ENCODE peak calls at places on chromosomes 13 and 19, in six cellular contexts. G is foreskin fibroblast, B is body of pancreas, Q is Peyer's patch, M is left ventricle myocardium inferior, K is iPS DF 6.9. D is an unnamed sample.

GRCh38 chr19:15330801-15331418 is 1.4 kb downstream of the BRD4 start:
- DNase-seq in G (peak; percentile 78), B (peak; percentile 37), Q (no peak), M (no peak), K (no peak), D (no peak)

GRCh38 chr13:37417042-37417441 is 181.5 kb downstream of the POSTN start:
- DNase-seq in G (no peak), B (no peak), Q (no peak), M (no peak), K (no peak), D (no peak)

GRCh38 chr13:40781717-40782116 is 7.7 kb upstream of the SLC25A15 start:
- DNase-seq in G (no peak), B (no peak), Q (no peak), M (no peak), K (no peak), D (no peak)

GRCh38 chr19:46659151-46660007 is 1.6 kb downstream of the DACT3 start:
- DNase-seq in G (peak; percentile 60), B (peak; percentile 10), Q (no peak), M (no peak), K (no peak), D (no peak)

GRCh38 chr19:45146251-45146650 is 14.5 kb downstream of the NKPD1 start:
- DNase-seq in G (no peak), B (no peak), Q (no peak), M (no peak), K (no peak), D (no peak)

GRCh38 chr19:48556163-48556562 is 4.2 kb downstream of the SULT2B1 start:
- DNase-seq in G (peak; percentile 82), B (no peak), Q (no peak), M (no peak), K (no peak), D (no peak)

GRCh38 chr19:46192990-46193650 is 36.4 kb upstream of the IGFL1 start:
- DNase-seq in G (peak; percentile 83), B (no peak), Q (peak; percentile 27), M (no peak), K (no peak), D (no peak)

GRCh38 chr19:46731584-46731983 is 14.3 kb upstream of the FKRP start:
- DNase-seq in G (no peak), B (no peak), Q (no peak), M (no peak), K (no peak), D (no peak)

GRCh38 chr13:74036373-74036772 is 97.8 kb downstream of the KLF12 start:
- DNase-seq in G (no peak), B (no peak), Q (no peak), M (no peak), K (peak; percentile 54), D (no peak)

GRCh38 chr13:109782823-109783411 is 3.5 kb downstream of the IRS2 start:
- DNase-seq in G (no peak), B (no peak), Q (no peak), M (no peak), K (no peak), D (no peak)

GRCh38 chr13:109780880-109781383 is 5.5 kb downstream of the IRS2 start:
- DNase-seq in G (no peak), B (no peak), Q (no peak), M (no peak), K (no peak), D (no peak)

GRCh38 chr13:109779876-109780516 is 6.4 kb downstream of the IRS2 start:
- DNase-seq in G (peak; percentile 33), B (no peak), Q (no peak), M (no peak), K (no peak), D (no peak)

GRCh38 chr13:109782066-109782822 is 4.1 kb downstream of the IRS2 start:
- DNase-seq in G (peak; percentile 33), B (no peak), Q (no peak), M (no peak), K (no peak), D (no peak)

GRCh38 chr13:109781384-109782065 is 4.9 kb downstream of the IRS2 start:
- DNase-seq in G (peak; percentile 59), B (peak; percentile 19), Q (no peak), M (no peak), K (no peak), D (no peak)
- H3K4me3 ChIP-seq in G (peak overlapping the region; percentile 90), B (no peak overlapping the region), Q (peak overlapping the region; percentile 90), M (peak overlapping the region; percentile 78), K (no peak overlapping the region), D (peak overlapping the region; percentile 59)

GRCh38 chr19:43522929-43523328 is 4.1 kb downstream of the ETHE1 start:
- DNase-seq in G (no peak), B (no peak), Q (no peak), M (no peak), K (no peak), D (no peak)

GRCh38 chr19:43525836-43526771 is 897 bp downstream of the ETHE1 start:
- DNase-seq in G (peak; percentile 47), B (peak; percentile 43), Q (peak; percentile 48), M (peak; percentile 20), K (no peak), D (peak; percentile 42)

GRCh38 chr19:43526884-43527859 is at the start of gene ETHE1:
- DNase-seq in G (peak; percentile 91), B (peak; percentile 88), Q (peak; percentile 85), M (peak; percentile 88), K (no peak), D (peak; percentile 90)

GRCh38 chr19:43527860-43528622 is 1.0 kb upstream of the ETHE1 start:
- DNase-seq in G (peak; percentile 62), B (peak; percentile 22), Q (no peak), M (no peak), K (no peak), D (no peak)

GRCh38 chr19:43524922-43525835 is 1.8 kb downstream of the ETHE1 start:
- DNase-seq in G (peak; percentile 75), B (peak; percentile 65), Q (peak; percentile 61), M (peak; percentile 49), K (no peak), D (peak; percentile 71)
- H3K4me3 ChIP-seq in G (peak overlapping the region; percentile 88), B (no peak overlapping the region), Q (peak overlapping the region; percentile 88), M (peak overlapping the region; percentile 94), K (peak overlapping the region; percentile 97), D (peak overlapping the region; percentile 68)

GRCh38 chr19:49718991-49719390 is 28.1 kb downstream of the CPT1C start:
- DNase-seq in G (no peak), B (no peak), Q (no peak), M (no peak), K (no peak), D (no peak)

GRCh38 chr19:49716154-49716553 is 25.2 kb downstream of the CPT1C start:
- DNase-seq in G (no peak), B (no peak), Q (no peak), M (no peak), K (no peak), D (no peak)

GRCh38 chr19:49713236-49713845 is 22.4 kb downstream of the CPT1C start:
- DNase-seq in G (no peak), B (no peak), Q (no peak), M (no peak), K (no peak), D (no peak)

GRCh38 chr19:49718511-49718910 is 27.6 kb downstream of the CPT1C start:
- DNase-seq in G (peak; percentile 44), B (no peak), Q (no peak), M (no peak), K (no peak), D (no peak)
- H3K4me3 ChIP-seq in G (no peak overlapping the region), B (no peak overlapping the region), Q (no peak overlapping the region), M (no peak overlapping the region), K (no peak overlapping the region), D (no peak overlapping the region)

DNA sequence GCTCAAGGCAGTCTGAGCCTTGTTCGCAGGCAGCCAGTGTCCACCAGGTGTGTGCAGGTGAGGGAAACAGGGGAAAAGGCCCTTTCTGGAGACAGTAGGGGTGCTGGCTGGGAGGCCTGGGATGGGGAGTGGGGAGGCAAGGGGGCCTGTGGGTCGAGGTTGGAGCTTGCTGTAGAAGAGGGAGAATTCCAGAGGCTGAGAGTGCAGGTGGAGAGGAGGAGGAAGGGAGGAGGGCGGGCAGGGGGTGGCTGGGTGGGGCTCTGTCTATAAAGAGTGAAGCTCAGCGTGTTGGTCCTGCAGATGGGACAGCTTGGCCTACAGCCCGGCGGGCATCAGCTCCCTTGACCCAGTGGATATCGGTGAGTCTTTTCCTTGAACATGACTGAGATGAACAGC is at the start of gene CCL25:
- DNase-seq in G (no peak), B (no peak), Q (no peak), M (no peak), K (no peak), D (no peak)
- H3K4me3 ChIP-seq in G (no peak within 1 kb of the TSS), B (no peak within 1 kb of the TSS), Q (peak within 1 kb of the TSS; percentile 24), M (no peak within 1 kb of the TSS), K (no peak within 1 kb of the TSS), D (no peak within 1 kb of the TSS)

DNA sequence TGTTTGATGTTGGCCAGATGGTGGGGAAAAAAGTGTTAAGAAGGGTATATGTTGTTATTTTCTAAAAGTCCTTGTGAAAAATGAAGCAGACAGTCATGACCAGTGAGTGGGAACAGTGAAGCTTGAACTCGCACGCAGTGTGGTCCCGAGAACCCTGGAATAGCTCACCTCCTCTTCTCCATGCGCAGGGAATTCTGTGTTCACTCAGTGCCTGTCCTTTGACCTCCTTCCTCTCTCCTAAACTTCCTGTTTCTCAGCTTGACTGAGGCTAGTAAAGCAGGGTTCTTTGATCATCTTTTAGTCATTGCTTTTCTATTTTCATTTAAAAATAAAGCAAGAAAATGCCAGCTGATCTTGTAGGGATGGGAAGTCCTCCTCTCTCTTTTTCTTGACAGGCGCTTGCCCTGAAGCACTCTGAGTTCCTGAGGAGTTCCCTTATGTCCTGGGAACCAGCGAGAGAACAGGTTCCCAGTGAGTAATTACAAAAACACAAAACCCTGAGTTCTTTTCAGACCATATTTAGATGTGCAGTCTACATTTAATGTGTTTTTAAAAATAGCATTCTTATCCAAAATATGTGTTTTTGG is 62.8 kb downstream of the ARHGEF7 start:
- DNase-seq in G (peak; percentile 42), B (no peak), Q (no peak), M (no peak), K (no peak), D (no peak)
- H3K4me3 ChIP-seq in G (no peak overlapping the region), B (no peak overlapping the region), Q (no peak overlapping the region), M (peak overlapping the region; percentile 19), K (no peak overlapping the region), D (no peak overlapping the region)

GRCh38 chr19:41218249-41218614 is 791 bp upstream of the AXL start:
- DNase-seq in G (no peak), B (no peak), Q (no peak), M (no peak), K (no peak), D (no peak)
- H3K4me3 ChIP-seq in G (peak overlapping the region; percentile 96), B (no peak overlapping the region), Q (peak overlapping the region; percentile 56), M (peak overlapping the region; percentile 73), K (no peak overlapping the region), D (no peak overlapping the region)